ENCODE peak calls at places on chromosomes 11 and 22, in six cellular contexts. O is Caco-2, S is BJ, U is heart left ventricle, Q is kidney epithelial cell, B is endodermal cell. I is an unnamed sample.

GRCh38 chr22:43289551-43289963 is 53.6 kb downstream of the SCUBE1 start:
- DNase-seq in O (no peak), U (no peak), S (no peak), B (no peak), Q (no peak), I (no peak)

GRCh38 chr11:113162590-113162961 is 151.8 kb upstream of the TTC12 start:
- DNase-seq in O (no peak), B (no peak), Q (no peak), U (no peak), S (no peak), I (no peak)

GRCh38 chr11:13260196-13260962 is 17.2 kb upstream of the BMAL1 start:
- DNase-seq in S (no peak), U (no peak), B (peak; percentile 72), O (no peak), Q (no peak), I (peak; percentile 97)

GRCh38 chr22:50112151-50113118 is 22.6 kb downstream of the MOV10L1 start:
- DNase-seq in O (no peak), B (no peak), Q (peak; percentile 23), S (no peak), U (peak; percentile 42), I (peak; percentile 52)

GRCh38 chr11:132604446-132604845 is 927.9 kb downstream of the OPCML start:
- DNase-seq in B (no peak), S (no peak), U (no peak), Q (peak; percentile 18), O (no peak), I (no peak)

GRCh38 chr11:103587951-103588788 is 448.3 kb upstream of the DDI1 start:
- DNase-seq in O (no peak), Q (no peak), S (no peak), B (no peak), U (no peak), I (peak; percentile 72)

GRCh38 chr11:34234086-34234740 is 123.6 kb downstream of the ABTB2 start:
- DNase-seq in B (peak; percentile 90), Q (peak; percentile 91), S (no peak), U (no peak), O (peak; percentile 57), I (peak; percentile 90)

GRCh38 chr11:69495441-69496201 is 14.2 kb downstream of the LINC01488 start:
- DNase-seq in Q (no peak), O (no peak), S (no peak), U (peak; percentile 26), B (no peak), I (no peak)

GRCh38 chr22:34113381-34113780 is 193.1 kb upstream of the LARGE1 start:
- DNase-seq in U (no peak), S (no peak), O (no peak), Q (no peak), B (no peak), I (no peak)

GRCh38 chr22:43289976-43290663 is 53.1 kb downstream of the SCUBE1 start:
- DNase-seq in S (no peak), O (no peak), B (no peak), U (no peak), Q (no peak), I (no peak)

GRCh38 chr11:35615911-35616900 is 2.1 kb upstream of the FJX1 start:
- DNase-seq in Q (no peak), B (no peak), O (no peak), S (no peak), U (no peak), I (peak; percentile 53)

GRCh38 chr11:62708423-62709261 is 1.2 kb downstream of the GNG3 start:
- DNase-seq in O (no peak), B (peak; percentile 83), S (no peak), U (no peak), Q (no peak), I (peak; percentile 38)

GRCh38 chr22:17775781-17776470 is 1.7 kb upstream of the BID start:
- DNase-seq in B (no peak), O (no peak), U (no peak), Q (no peak), S (no peak), I (no peak)

GRCh38 chr22:17778412-17778976 is 4.2 kb upstream of the BID start:
- DNase-seq in B (no peak), O (no peak), U (no peak), S (no peak), Q (no peak), I (no peak)

GRCh38 chr22:17774928-17775675 is 833 bp upstream of the BID start:
- DNase-seq in Q (no peak), O (no peak), S (no peak), B (no peak), U (no peak), I (no peak)

GRCh38 chr22:17777717-17778044 is 3.4 kb upstream of the BID start:
- DNase-seq in Q (no peak), B (no peak), O (no peak), S (no peak), U (no peak), I (no peak)

GRCh38 chr22:17777005-17777716 is 2.9 kb upstream of the BID start:
- DNase-seq in S (no peak), Q (no peak), O (no peak), U (no peak), B (no peak), I (no peak)
- H3K4me3 ChIP-seq in S (no peak overlapping the region), Q (no peak overlapping the region), O (no peak overlapping the region), U (peak overlapping the region; percentile 52), B (no peak overlapping the region), I (no peak overlapping the region)

GRCh38 chr22:19761022-19761499 is 483 bp downstream of the TBX1 start:
- DNase-seq in Q (no peak), S (no peak), O (no peak), B (peak; percentile 63), U (no peak), I (no peak)
- H3K27me3 ChIP-seq in Q (peaks cover 92% of the 10 kb centered on the region), S (peaks cover 23% of the 10 kb centered on the region), O (no peaks in the 10 kb centered on the region), B (peaks cover 95% of the 10 kb centered on the region), U (peaks cover 76% of the 10 kb centered on the region), I (no peaks in the 10 kb centered on the region)

DNA sequence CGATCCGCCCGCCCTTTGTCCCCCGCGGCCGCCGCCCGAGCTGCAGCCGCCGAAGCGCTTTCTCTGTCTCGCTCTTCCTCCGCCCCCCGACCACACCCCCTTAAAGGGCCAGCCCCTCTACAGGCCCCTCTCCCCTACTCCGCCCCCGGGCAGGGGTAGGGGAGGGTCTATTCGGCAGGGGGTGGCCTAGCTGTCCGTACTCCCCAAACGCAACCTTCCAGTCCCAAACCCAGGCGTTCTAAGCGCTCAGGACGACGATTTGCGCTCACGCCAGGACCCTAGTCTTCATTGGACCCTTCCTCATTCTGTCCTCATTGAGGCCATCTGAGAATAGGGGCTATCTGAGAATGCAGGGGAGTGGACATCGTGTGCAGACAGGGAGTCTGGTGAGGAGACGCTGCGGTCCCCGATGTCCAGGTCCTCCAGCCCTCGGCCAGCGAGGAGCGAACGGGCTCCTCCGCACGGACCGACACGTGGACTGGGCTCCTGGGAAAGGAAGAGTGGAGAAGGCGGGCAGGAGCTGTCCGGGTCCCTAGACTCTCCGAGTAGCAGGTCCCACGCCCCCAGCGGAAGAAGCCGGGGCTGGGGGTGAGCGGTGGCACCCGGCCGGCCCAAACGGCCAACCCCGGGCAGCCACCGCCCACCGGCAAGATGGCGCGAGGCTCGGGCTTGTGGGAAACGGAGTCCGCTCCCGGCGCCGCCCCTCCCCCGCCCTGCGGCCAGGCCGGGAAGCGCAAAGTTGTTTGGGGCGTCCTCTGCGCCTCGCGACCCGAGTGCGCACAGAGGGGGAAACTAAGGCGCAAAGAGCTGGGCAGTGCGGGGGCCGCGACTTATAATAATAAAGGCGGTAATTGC is at the start of gene PPP1R14B:
- DNase-seq in Q (no peak), O (peak; percentile 92), U (peak; percentile 93), B (peak; percentile 96), S (no peak), I (peak; percentile 69)
- TF ChIP-seq CTCF in Q (no peak), O (no peak), U (no peak), B (peak; percentile 54), S (no peak), I (peak; percentile 21)

GRCh38 chr11:130128626-130129025 is 31.0 kb upstream of the ST14 start:
- DNase-seq in B (peak; percentile 11), Q (no peak), U (no peak), O (no peak), S (no peak), I (no peak)

GRCh38 chr11:130133716-130134115 is 25.9 kb upstream of the ST14 start:
- DNase-seq in S (no peak), B (peak; percentile 10), Q (no peak), O (no peak), U (no peak), I (no peak)

GRCh38 chr11:130127509-130127908 is 32.1 kb upstream of the ST14 start:
- DNase-seq in O (no peak), U (no peak), S (no peak), Q (no peak), B (peak; percentile 10), I (no peak)

GRCh38 chr11:130131957-130132850 is 27.4 kb upstream of the ST14 start:
- DNase-seq in U (no peak), S (no peak), B (peak; percentile 87), Q (no peak), O (peak; percentile 75), I (peak; percentile 70)

GRCh38 chr11:130129922-130130321 is 29.7 kb upstream of the ST14 start:
- DNase-seq in O (no peak), S (no peak), U (no peak), Q (no peak), B (peak; percentile 21), I (no peak)
- H3K4me3 ChIP-seq in O (no peak overlapping the region), S (no peak overlapping the region), U (no peak overlapping the region), Q (no peak overlapping the region), B (no peak overlapping the region), I (no peak overlapping the region)

GRCh38 chr22:39027717-39028116 is 6.8 kb downstream of the APOBEC3D start:
- DNase-seq in O (no peak), Q (no peak), U (no peak), B (no peak), S (no peak), I (no peak)

GRCh38 chr22:39028281-39028680 is 7.4 kb downstream of the APOBEC3D start:
- DNase-seq in B (no peak), S (no peak), O (no peak), U (no peak), Q (no peak), I (no peak)

GRCh38 chr22:39024923-39025322 is 4.0 kb downstream of the APOBEC3D start:
- DNase-seq in U (no peak), S (no peak), O (no peak), B (no peak), Q (no peak), I (no peak)

GRCh38 chr22:39029227-39029626 is 8.3 kb downstream of the APOBEC3D start:
- DNase-seq in O (no peak), U (no peak), Q (no peak), B (no peak), S (no peak), I (no peak)

GRCh38 chr22:39026509-39027150 is 5.7 kb downstream of the APOBEC3D start:
- DNase-seq in O (no peak), B (no peak), U (no peak), Q (no peak), S (no peak), I (no peak)
- H3K27me3 ChIP-seq in O (no peaks in the 10 kb centered on the region), B (no peaks in the 10 kb centered on the region), U (no peaks in the 10 kb centered on the region), Q (no peaks in the 10 kb centered on the region), S (no peaks in the 10 kb centered on the region), I (no peaks in the 10 kb centered on the region)

GRCh38 chr11:8688414-8689362 is 6.1 kb downstream of the RPL27A start:
- DNase-seq in S (peak; percentile 78), O (peak; percentile 99), Q (peak; percentile 81), B (peak; percentile 98), U (peak; percentile 97), I (peak; percentile 85)
- TF ChIP-seq CTCF in S (peak; percentile 11), O (no peak), Q (no peak), B (peak; percentile 50), U (no peak), I (no peak)